ENCODE peak calls at places on chromosome 16, in six cellular contexts. One of them, this sample, is unnamed.

GRCh38 chr16:80084614-80085013 is 456.2 kb upstream of the DYNLRB2 start:
- DNase-seq in brain microvascular endothelial cell: peak
- DNase-seq in PC-9: peak
- DNase-seq in astrocyte of the spinal cord: peak
- DNase-seq in HCT116: no peak
- DNase-seq in BJ: no peak
- DNase-seq in this sample: peak

GRCh38 chr16:80948886-80949502 is 57.7 kb downstream of the CMC2 start:
- DNase-seq in brain microvascular endothelial cell: no peak
- DNase-seq in PC-9: no peak
- DNase-seq in astrocyte of the spinal cord: peak
- DNase-seq in HCT116: peak
- DNase-seq in BJ: no peak
- DNase-seq in this sample: peak

GRCh38 chr16:75038036-75038959 is 39.5 kb downstream of the ZNRF1 start:
- DNase-seq in brain microvascular endothelial cell: peak
- DNase-seq in PC-9: no peak
- DNase-seq in astrocyte of the spinal cord: peak
- DNase-seq in HCT116: no peak
- DNase-seq in BJ: no peak
- DNase-seq in this sample: no peak

GRCh38 chr16:15055141-15056053 is 477 bp downstream of the NTAN1 start:
- DNase-seq in brain microvascular endothelial cell: no peak
- DNase-seq in PC-9: no peak
- DNase-seq in astrocyte of the spinal cord: peak
- DNase-seq in HCT116: no peak
- DNase-seq in BJ: no peak
- DNase-seq in this sample: no peak

GRCh38 chr16:27720731-27721547 is 171.0 kb downstream of the KATNIP start:
- DNase-seq in brain microvascular endothelial cell: no peak
- DNase-seq in PC-9: no peak
- DNase-seq in astrocyte of the spinal cord: no peak
- DNase-seq in HCT116: no peak
- DNase-seq in BJ: no peak
- DNase-seq in this sample: no peak

GRCh38 chr16:84065536-84066132 is 23.0 kb upstream of the SLC38A8 start:
- DNase-seq in brain microvascular endothelial cell: peak
- DNase-seq in PC-9: peak
- DNase-seq in astrocyte of the spinal cord: peak
- DNase-seq in HCT116: peak
- DNase-seq in BJ: no peak
- DNase-seq in this sample: peak

GRCh38 chr16:21217121-21217520 is 5.7 kb upstream of the ZP2 start:
- DNase-seq in brain microvascular endothelial cell: no peak
- DNase-seq in PC-9: no peak
- DNase-seq in astrocyte of the spinal cord: no peak
- DNase-seq in HCT116: no peak
- DNase-seq in BJ: no peak
- DNase-seq in this sample: no peak

GRCh38 chr16:53775821-53776431 is 72.0 kb downstream of the FTO start:
- DNase-seq in brain microvascular endothelial cell: peak
- DNase-seq in PC-9: peak
- DNase-seq in astrocyte of the spinal cord: peak
- DNase-seq in HCT116: no peak
- DNase-seq in BJ: peak
- DNase-seq in this sample: peak

GRCh38 chr16:6250516-6250915 is 1082.1 kb upstream of the RBFOX1 start:
- DNase-seq in brain microvascular endothelial cell: no peak
- DNase-seq in PC-9: no peak
- DNase-seq in astrocyte of the spinal cord: no peak
- DNase-seq in HCT116: no peak
- DNase-seq in BJ: no peak
- DNase-seq in this sample: no peak

GRCh38 chr16:632486-633335 is 1.9 kb downstream of the WFIKKN1 start:
- DNase-seq in brain microvascular endothelial cell: no peak
- DNase-seq in PC-9: no peak
- DNase-seq in astrocyte of the spinal cord: no peak
- DNase-seq in HCT116: no peak
- DNase-seq in BJ: no peak
- DNase-seq in this sample: no peak

GRCh38 chr16:27526169-27526568 is 23.5 kb downstream of the GTF3C1 start:
- DNase-seq in brain microvascular endothelial cell: no peak
- DNase-seq in PC-9: no peak
- DNase-seq in astrocyte of the spinal cord: no peak
- DNase-seq in HCT116: no peak
- DNase-seq in BJ: no peak
- DNase-seq in this sample: no peak

GRCh38 chr16:55370762-55371482 is 46.9 kb downstream of the IRX6 start:
- DNase-seq in brain microvascular endothelial cell: peak
- DNase-seq in PC-9: no peak
- DNase-seq in astrocyte of the spinal cord: peak
- DNase-seq in HCT116: no peak
- DNase-seq in BJ: no peak
- DNase-seq in this sample: peak

GRCh38 chr16:19118938-19119431 is 5.2 kb downstream of the ITPRIPL2 start:
- DNase-seq in brain microvascular endothelial cell: peak
- DNase-seq in PC-9: peak
- DNase-seq in astrocyte of the spinal cord: peak
- DNase-seq in HCT116: no peak
- DNase-seq in BJ: peak
- DNase-seq in this sample: peak

GRCh38 chr16:50303605-50304466 is 37.5 kb downstream of the ADCY7 start:
- DNase-seq in brain microvascular endothelial cell: peak
- DNase-seq in PC-9: no peak
- DNase-seq in astrocyte of the spinal cord: no peak
- DNase-seq in HCT116: no peak
- DNase-seq in BJ: no peak
- DNase-seq in this sample: no peak

DNA sequence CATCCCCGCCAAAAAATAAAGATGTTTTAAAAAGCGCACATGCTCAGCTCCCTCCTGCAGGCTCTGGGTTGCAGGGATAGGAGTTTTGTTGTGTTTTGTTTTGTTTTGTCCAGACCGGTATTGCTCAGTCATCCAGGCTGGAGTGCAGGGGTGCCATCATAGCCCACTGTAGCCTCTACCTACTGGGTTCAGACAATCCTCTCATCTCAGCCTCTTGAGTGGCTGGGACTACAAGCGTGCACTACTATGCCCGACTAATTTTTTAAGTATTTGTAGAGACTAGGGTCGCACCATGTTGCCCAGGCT is 661 bp downstream of the WWOX start:
- DNase-seq in brain microvascular endothelial cell: no peak
- DNase-seq in PC-9: no peak
- DNase-seq in astrocyte of the spinal cord: no peak
- DNase-seq in HCT116: no peak
- DNase-seq in BJ: no peak
- DNase-seq in this sample: no peak
- TF ChIP-seq CTCF in brain microvascular endothelial cell: no peak
- TF ChIP-seq CTCF in PC-9: peak
- TF ChIP-seq CTCF in astrocyte of the spinal cord: no peak
- TF ChIP-seq CTCF in HCT116: no peak
- TF ChIP-seq CTCF in BJ: no peak
- TF ChIP-seq CTCF in this sample: no peak

GRCh38 chr16:30740364-30741251 is 7.6 kb upstream of the PHKG2 start:
- DNase-seq in brain microvascular endothelial cell: peak
- DNase-seq in PC-9: peak
- DNase-seq in astrocyte of the spinal cord: peak
- DNase-seq in HCT116: peak
- DNase-seq in BJ: peak
- DNase-seq in this sample: peak
- H3K4me3 ChIP-seq in brain microvascular endothelial cell: no peak
- H3K4me3 ChIP-seq in PC-9: peak
- H3K4me3 ChIP-seq in astrocyte of the spinal cord: no peak
- H3K4me3 ChIP-seq in HCT116: peak
- H3K4me3 ChIP-seq in BJ: no peak
- H3K4me3 ChIP-seq in this sample: peak

DNA sequence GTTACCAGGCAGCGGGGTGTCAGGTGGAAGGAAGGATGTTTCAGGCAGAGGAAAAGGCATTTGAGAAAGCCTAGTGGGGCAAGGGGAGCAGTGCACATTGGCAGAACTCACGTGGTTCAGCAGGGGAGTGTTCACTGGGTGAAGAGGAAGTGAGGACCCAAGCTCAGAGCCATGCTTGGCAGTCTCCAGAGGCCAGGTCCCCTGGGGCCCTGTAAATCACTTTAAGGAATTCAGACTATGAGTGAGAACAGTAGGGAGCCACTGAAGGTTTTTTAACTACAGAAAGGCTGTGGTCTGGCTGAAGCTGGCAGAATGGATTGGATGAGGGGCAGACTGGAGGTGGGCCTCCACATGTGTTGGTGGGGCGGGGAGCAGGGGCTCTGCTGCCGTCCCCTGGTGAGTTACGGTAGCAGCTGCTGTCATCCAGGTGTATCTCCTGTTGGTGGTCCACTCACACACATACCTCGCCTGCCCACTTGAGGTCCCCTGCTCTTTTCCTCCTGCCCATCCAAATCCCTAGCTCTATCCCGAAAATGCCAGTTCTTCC is 5.1 kb downstream of the CLEC16A start:
- DNase-seq in brain microvascular endothelial cell: no peak
- DNase-seq in PC-9: peak
- DNase-seq in astrocyte of the spinal cord: peak
- DNase-seq in HCT116: no peak
- DNase-seq in BJ: no peak
- DNase-seq in this sample: peak
- TF ChIP-seq CTCF in brain microvascular endothelial cell: peak
- TF ChIP-seq CTCF in PC-9: no peak
- TF ChIP-seq CTCF in astrocyte of the spinal cord: no peak
- TF ChIP-seq CTCF in HCT116: no peak
- TF ChIP-seq CTCF in BJ: peak
- TF ChIP-seq CTCF in this sample: no peak

GRCh38 chr16:85563031-85563430 is 50.1 kb upstream of the GSE1 start:
- DNase-seq in brain microvascular endothelial cell: no peak
- DNase-seq in PC-9: no peak
- DNase-seq in astrocyte of the spinal cord: no peak
- DNase-seq in HCT116: no peak
- DNase-seq in BJ: no peak
- DNase-seq in this sample: no peak
- H3K4me3 ChIP-seq in brain microvascular endothelial cell: no peak
- H3K4me3 ChIP-seq in PC-9: no peak
- H3K4me3 ChIP-seq in astrocyte of the spinal cord: no peak
- H3K4me3 ChIP-seq in HCT116: no peak
- H3K4me3 ChIP-seq in BJ: no peak
- H3K4me3 ChIP-seq in this sample: no peak

GRCh38 chr16:66954097-66954659 is 6.9 kb upstream of the CES3 start:
- DNase-seq in brain microvascular endothelial cell: peak
- DNase-seq in PC-9: peak
- DNase-seq in astrocyte of the spinal cord: peak
- DNase-seq in HCT116: peak
- DNase-seq in BJ: no peak
- DNase-seq in this sample: peak
- TF ChIP-seq CTCF in brain microvascular endothelial cell: peak
- TF ChIP-seq CTCF in PC-9: peak
- TF ChIP-seq CTCF in astrocyte of the spinal cord: peak
- TF ChIP-seq CTCF in HCT116: peak
- TF ChIP-seq CTCF in BJ: peak
- TF ChIP-seq CTCF in this sample: peak